ENCODE peak calls at places on chromosomes 12 and 14, in four cellular contexts. M is colonic mucosa, Q is HCT116, Y is adrenal gland. C is an unnamed sample. For H3K36me3, the result is how much of the 10 kb centered on the place peaks cover.

GRCh38 chr14:63220526-63220925 is 16.3 kb downstream of the RHOJ start:
- DNase-seq in Y (no peak), Q (no peak), M (no peak), C (no peak)

GRCh38 chr12:58647495-58647894 is 272.8 kb downstream of the LRIG3 start:
- DNase-seq in Y (no peak), Q (no peak), M (no peak), C (no peak)

GRCh38 chr14:59870277-59871165 is at the start of gene RTN1:
- DNase-seq in Y (peak), Q (no peak), M (peak), C (peak)

GRCh38 chr14:45811155-45811554 is 558.2 kb upstream of the MIS18BP1 start:
- DNase-seq in Y (no peak), Q (no peak), M (no peak), C (no peak)

GRCh38 chr12:86050010-86050409 is 175.9 kb downstream of the NTS start:
- DNase-seq in Y (no peak), M (no peak), Q (no peak), C (no peak)

GRCh38 chr14:48735607-48736006 is 850.6 kb downstream of the RPS29 start:
- DNase-seq in Q (no peak), M (no peak), Y (no peak), C (no peak)

GRCh38 chr14:100330007-100330344 is 6.8 kb downstream of the SLC25A47 start:
- DNase-seq in Y (no peak), Q (no peak), M (no peak), C (no peak)

GRCh38 chr12:53090559-53090958 is 6.9 kb upstream of the IGFBP6 start:
- DNase-seq in Q (no peak), Y (no peak), M (no peak), C (peak)

GRCh38 chr12:48023386-48023785 is 19.1 kb upstream of the COL2A1 start:
- DNase-seq in Q (no peak), M (no peak), Y (no peak), C (peak)

GRCh38 chr12:38905480-38906351 is at the start of gene CPNE8:
- DNase-seq in Q (peak), M (peak), Y (peak), C (peak)

DNA sequence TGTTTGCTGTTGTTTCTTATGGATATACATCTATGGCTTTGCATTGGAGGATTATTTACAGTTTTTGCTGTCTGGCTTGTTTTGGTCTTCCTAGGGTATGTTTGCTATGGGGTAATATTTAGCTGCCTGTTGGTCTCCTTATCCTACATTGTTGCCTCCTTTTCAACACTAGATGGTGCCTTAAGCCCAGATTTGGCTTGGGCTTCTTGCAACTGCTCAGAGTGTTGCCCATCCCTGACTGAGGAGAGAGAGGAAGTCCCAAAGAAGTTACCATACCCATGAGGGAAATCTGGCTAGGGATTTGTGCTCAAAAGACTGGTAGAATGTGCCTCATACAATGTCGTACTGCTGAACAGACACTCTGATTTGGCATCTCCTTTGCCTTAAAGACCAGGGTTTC is 94.6 kb upstream of the MUCL1 start:
- DNase-seq in M (no peak), Y (no peak), Q (peak), C (peak)
- TF ChIP-seq CTCF in M (no peak), Y (peak), Q (peak), C (peak)

GRCh38 chr12:113291586-113291985 is 43.3 kb downstream of the SLC8B1 start:
- DNase-seq in Q (no peak), M (no peak), Y (no peak), C (no peak)

GRCh38 chr12:113287146-113287898 is 47.6 kb downstream of the SLC8B1 start:
- DNase-seq in M (no peak), Q (no peak), Y (no peak), C (no peak)

GRCh38 chr12:113286712-113287111 is 48.2 kb downstream of the SLC8B1 start:
- DNase-seq in Y (no peak), M (no peak), Q (no peak), C (no peak)

GRCh38 chr12:113287899-113288282 is 47.0 kb downstream of the SLC8B1 start:
- DNase-seq in Y (no peak), M (no peak), Q (no peak), C (no peak)

DNA sequence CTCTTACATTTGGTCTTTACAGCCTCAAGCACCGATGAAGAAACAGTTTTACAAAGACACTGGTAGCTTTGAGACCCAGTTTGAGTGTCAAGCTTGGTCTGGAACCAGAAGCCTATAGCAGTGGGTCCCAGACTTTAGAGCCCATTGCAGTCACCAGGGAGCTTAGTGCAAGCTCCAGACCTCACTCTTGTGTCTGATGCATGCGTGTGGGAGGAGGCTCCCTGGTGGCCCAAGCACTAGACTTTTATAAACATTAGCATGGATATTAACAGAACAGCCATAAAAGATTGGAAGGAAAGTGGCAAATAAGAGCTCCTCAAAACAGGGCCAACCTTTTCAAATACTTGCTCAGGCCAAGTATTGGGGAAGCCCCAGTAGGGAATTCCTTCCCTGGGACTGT is 45.5 kb downstream of the SLC8B1 start:
- DNase-seq in Q (no peak), M (no peak), Y (no peak), C (no peak)
- H3K36me3 ChIP-seq in Q (under half), M (under half), Y (half or more), C (under half)

DNA sequence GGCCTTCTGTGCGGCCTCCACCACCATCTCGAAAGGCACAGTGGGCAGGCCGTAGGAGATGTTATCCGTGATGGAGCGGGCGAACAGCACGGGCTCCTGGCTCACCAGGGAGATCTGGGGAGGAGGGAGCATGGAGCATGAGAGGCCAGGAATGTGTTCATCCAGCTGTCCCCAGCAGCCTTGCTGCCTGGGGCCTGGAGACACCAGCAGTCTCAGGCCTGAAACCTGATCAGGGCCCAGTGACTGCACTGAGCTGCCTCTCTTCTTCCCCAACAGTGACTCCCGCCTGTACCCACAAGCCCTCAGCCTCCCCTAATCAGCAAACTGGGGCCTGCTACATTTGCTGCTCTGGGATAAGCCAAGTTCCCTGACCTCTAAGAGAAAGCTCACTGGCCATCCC is 30.9 kb downstream of the ABCB9 start:
- DNase-seq in Y (no peak), M (no peak), Q (no peak), C (no peak)
- H3K27ac ChIP-seq in Y (no peak), M (no peak), Q (no peak), C (peak)

DNA sequence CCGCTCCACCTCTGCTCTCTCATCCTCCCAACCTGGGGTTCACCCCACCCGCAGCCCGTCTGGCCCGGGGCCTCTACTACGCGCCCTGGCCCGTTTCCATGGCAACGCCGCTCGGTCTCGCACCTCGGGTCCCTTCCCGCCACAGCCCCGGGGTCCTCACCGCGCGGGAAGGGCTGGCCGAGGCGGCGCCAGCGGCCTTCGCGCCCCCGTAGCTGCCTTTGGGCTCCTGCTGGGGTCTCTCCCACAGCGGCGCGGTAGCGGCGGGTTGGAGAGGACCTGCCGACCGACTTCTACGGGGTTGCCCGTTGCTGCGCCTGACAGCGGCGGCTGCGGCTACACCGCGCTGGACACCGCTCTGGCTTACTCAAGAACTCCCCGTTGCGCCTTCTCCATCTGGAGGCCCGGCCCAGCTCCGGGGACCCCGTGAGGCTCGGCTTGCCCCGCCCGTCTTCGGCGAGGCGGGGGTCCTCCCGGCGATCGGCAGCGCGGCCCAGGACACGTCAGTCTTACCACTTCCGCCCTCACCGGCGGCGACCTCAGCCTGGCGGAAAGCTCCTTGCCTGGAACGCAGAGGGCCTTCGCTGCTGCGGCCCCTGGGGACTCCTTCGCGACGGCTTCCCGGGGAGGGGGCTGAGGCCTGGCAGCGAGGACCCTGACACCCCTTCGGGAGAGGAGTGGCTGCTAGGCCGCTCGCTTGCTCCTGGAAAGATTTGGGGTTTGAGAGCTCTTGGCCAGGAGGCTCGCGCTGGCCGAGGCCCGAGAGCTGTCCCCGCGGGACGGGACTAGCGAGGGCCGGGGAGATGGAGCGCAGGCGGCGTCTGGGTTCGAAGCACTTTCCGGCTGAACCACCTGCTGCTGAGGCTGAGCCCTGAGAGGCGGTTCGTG is at the start of gene TM9SF1:
- DNase-seq in M (peak), Y (peak), Q (peak), C (peak)
- TF ChIP-seq CTCF in M (no peak), Y (no peak), Q (no peak), C (no peak)

GRCh38 chr14:102344084-102344483 is 18.6 kb downstream of the CINP start:
- DNase-seq in Q (no peak), M (no peak), Y (no peak), C (no peak)

GRCh38 chr14:102342238-102342637 is 20.5 kb downstream of the CINP start:
- DNase-seq in Q (no peak), M (no peak), Y (no peak), C (no peak)

GRCh38 chr14:102346645-102347044 is 16.0 kb downstream of the CINP start:
- DNase-seq in Q (no peak), Y (no peak), M (no peak), C (no peak)

GRCh38 chr14:102345232-102345631 is 17.5 kb downstream of the CINP start:
- DNase-seq in Q (no peak), M (no peak), Y (no peak), C (no peak)

GRCh38 chr14:102344485-102344884 is 18.2 kb downstream of the CINP start:
- DNase-seq in Y (no peak), Q (no peak), M (no peak), C (no peak)
- H3K36me3 ChIP-seq in Y (half or more), Q (under half), M (under half), C (under half)

C was measured in endodermal cell.